ENCODE peak calls at places on chromosome 18, in eight cellular contexts. F is HCT116, N is SK-N-SH, B is endothelial cell of umbilical vein, G is GM12878, X is HepG2, U is H1, Z is K562. E is an unnamed sample.
A peak's percentile ranks its signal among the peaks of the same experiment; 100 is the strongest.

GRCh38 chr18:13217971-13218375 is 587 bp upstream of the LDLRAD4 start:
- DNase-seq in F (no peak), N (no peak), B (peak; percentile 15), G (no peak), X (no peak), U (no peak), Z (peak; percentile 35), E (peak; percentile 48)

GRCh38 chr18:26865557-26865956 is at the start of gene AQP4:
- DNase-seq in F (no peak), N (no peak), B (no peak), G (no peak), X (no peak), U (no peak), Z (no peak), E (peak; percentile 47)

GRCh38 chr18:78196280-78196679 is 783.3 kb upstream of the SALL3 start:
- DNase-seq in F (no peak), N (no peak), B (no peak), G (no peak), X (no peak), U (no peak), Z (no peak), E (no peak)

GRCh38 chr18:51664236-51664635 is 466.8 kb upstream of the MEX3C start:
- DNase-seq in F (no peak), N (no peak), B (no peak), G (no peak), X (no peak), U (no peak), Z (no peak), E (no peak)

GRCh38 chr18:56030060-56030459 is 442.1 kb upstream of the TCF4 start:
- DNase-seq in F (no peak), N (no peak), B (no peak), G (no peak), X (no peak), U (no peak), Z (no peak), E (no peak)

GRCh38 chr18:74294526-74294925 is 2.8 kb upstream of the CYB5A start:
- DNase-seq in F (no peak), N (no peak), B (no peak), G (no peak), X (no peak), U (no peak), Z (no peak), E (no peak)

GRCh38 chr18:11795916-11796315 is 55.3 kb upstream of the CHMP1B start:
- DNase-seq in F (no peak), N (no peak), B (no peak), G (no peak), X (no peak), U (no peak), Z (no peak), E (no peak)

GRCh38 chr18:62728254-62728653 is 12.9 kb downstream of the PHLPP1 start:
- DNase-seq in F (no peak), N (no peak), B (no peak), G (no peak), X (no peak), U (no peak), Z (no peak), E (no peak)

GRCh38 chr18:61502472-61502871 is 169.2 kb downstream of the CDH20 start:
- DNase-seq in F (peak; percentile 35), N (peak; percentile 69), B (peak; percentile 65), G (peak; percentile 5), X (peak; percentile 21), U (no peak), Z (peak; percentile 32), E (peak; percentile 84)

GRCh38 chr18:57209697-57210096 is 62.8 kb downstream of the BOD1L2 start:
- DNase-seq in F (no peak), N (no peak), B (no peak), G (no peak), X (no peak), U (no peak), Z (no peak), E (peak; percentile 23)

GRCh38 chr18:54358495-54358793 is 738 bp downstream of the C18orf54 start:
- DNase-seq in F (no peak), N (no peak), B (peak; percentile 59), G (no peak), X (no peak), U (no peak), Z (no peak), E (no peak)

DNA sequence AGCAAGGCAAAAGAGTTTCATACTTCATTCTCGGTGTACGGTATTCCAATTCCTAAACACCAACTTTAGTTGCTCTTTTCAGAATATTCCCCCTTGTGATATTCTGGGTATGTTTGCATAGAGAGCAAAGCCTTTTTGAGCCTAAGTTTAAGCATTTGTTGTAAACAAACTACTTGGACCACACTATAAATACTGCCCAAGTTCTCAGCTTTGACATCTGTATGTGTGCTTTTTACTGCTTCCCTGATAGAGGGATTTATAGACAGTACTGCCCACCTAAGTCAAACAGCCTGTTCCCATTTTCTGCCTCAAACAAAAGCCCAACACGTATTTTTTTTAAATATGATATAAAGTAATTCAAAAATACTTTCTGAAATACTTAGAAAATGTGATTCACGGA is 36.8 kb downstream of the CCBE1 start:
- DNase-seq in F (no peak), N (no peak), B (no peak), G (no peak), X (no peak), U (no peak), Z (no peak), E (no peak)
- H2AFZ ChIP-seq in F (no peak overlapping the region), N (no peak overlapping the region), B (no peak overlapping the region), G (no peak overlapping the region), X (no peak overlapping the region), U (no peak overlapping the region), Z (no peak overlapping the region), E (no peak overlapping the region)

GRCh38 chr18:10049721-10050120 is 135.9 kb downstream of the VAPA start:
- DNase-seq in F (no peak), N (no peak), B (no peak), G (no peak), X (no peak), U (no peak), Z (no peak), E (no peak)
- TF ChIP-seq POLR2AphosphoS5 in F (no peak), N (no peak), B (no peak), G (no peak), X (no peak), U (no peak), Z (no peak), E (no peak)

GRCh38 chr18:48319796-48320638 is 89.2 kb downstream of the ZBTB7C start:
- DNase-seq in F (no peak), N (peak; percentile 30), B (no peak), G (no peak), X (no peak), U (no peak), Z (no peak), E (no peak)
- H2AFZ ChIP-seq in F (no peak overlapping the region), N (peak overlapping the region; percentile 88), B (no peak overlapping the region), G (no peak overlapping the region), X (no peak overlapping the region), U (no peak overlapping the region), Z (no peak overlapping the region), E (no peak overlapping the region)

DNA sequence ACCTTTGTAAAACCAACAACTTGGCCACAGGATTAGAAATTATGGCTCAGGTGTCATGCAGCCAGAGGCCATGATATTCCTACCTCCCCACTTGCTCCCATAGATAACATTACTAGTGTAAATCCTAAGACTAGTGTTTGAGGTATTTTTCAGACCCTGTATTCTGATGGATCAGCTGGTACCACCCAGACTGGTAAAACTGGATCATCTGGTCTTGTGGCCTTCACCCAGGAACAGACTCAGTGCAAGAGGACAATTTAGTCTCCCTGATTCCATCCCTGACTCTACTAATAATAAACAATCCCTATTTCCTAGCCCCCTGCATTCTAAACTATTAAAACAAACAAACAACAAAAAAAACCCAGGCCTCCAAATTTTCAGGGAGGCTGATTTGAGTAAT is 121.0 kb downstream of the ALPK2 start:
- DNase-seq in F (no peak), N (no peak), B (no peak), G (no peak), X (no peak), U (no peak), Z (no peak), E (no peak)
- TF ChIP-seq POLR2AphosphoS5 in F (no peak), N (no peak), B (no peak), G (no peak), X (no peak), U (no peak), Z (no peak), E (no peak)

E was measured in GM23338.